ENCODE peak calls at places on chromosomes 3 and 15, in ten cellular contexts. A is bronchial epithelial cell; Q is heart right ventricle; U is A673; W is uterus; N is MM.1S; S is CD8-positive, alpha-beta T cell; X is keratinocyte; E is stomach; D is right lobe of liver. H is an unnamed sample. For H3K36me3, the result is how much of the 10 kb centered on the place peaks cover.

GRCh38 chr3:47394140-47394855 is 13.5 kb downstream of the PTPN23 start:
- DNase-seq in A (no peak), Q (no peak), U (no peak), W (no peak), N (no peak), S (no peak), X (no peak), E (no peak), D (no peak), H (peak)

GRCh38 chr3:114627760-114628159 is 333.9 kb downstream of the TIGIT start:
- DNase-seq in A (no peak), Q (no peak), U (no peak), W (peak), N (no peak), S (no peak), X (no peak), E (no peak), D (peak), H (no peak)

GRCh38 chr3:10926441-10926830 is 66.1 kb upstream of the SLC6A1 start:
- DNase-seq in A (no peak), Q (no peak), U (no peak), W (no peak), N (no peak), S (no peak), X (no peak), E (no peak), D (no peak), H (no peak)

GRCh38 chr3:184654375-184654774 is 57.5 kb downstream of the MAGEF1 start:
- DNase-seq in A (no peak), Q (no peak), U (no peak), W (no peak), N (no peak), S (no peak), X (no peak), E (no peak), D (no peak), H (no peak)

GRCh38 chr3:108966773-108967172 is 13.1 kb upstream of the GUCA1C start:
- DNase-seq in A (no peak), Q (no peak), U (no peak), W (no peak), N (no peak), S (no peak), X (no peak), E (no peak), D (no peak), H (no peak)

GRCh38 chr15:77838061-77838460 is 205.3 kb upstream of the LINGO1 start:
- DNase-seq in A (no peak), Q (no peak), U (no peak), W (no peak), N (no peak), S (no peak), X (no peak), E (no peak), D (no peak), H (no peak)

GRCh38 chr3:128462341-128462910 is 4.3 kb downstream of the DNAJB8 start:
- DNase-seq in A (no peak), Q (no peak), U (no peak), W (no peak), N (no peak), S (no peak), X (no peak), E (no peak), D (no peak), H (no peak)

GRCh38 chr3:114081022-114081421 is 24.5 kb downstream of the QTRT2 start:
- DNase-seq in A (no peak), Q (no peak), U (no peak), W (no peak), N (no peak), S (no peak), X (no peak), E (no peak), D (no peak), H (no peak)

GRCh38 chr15:67033012-67033411 is 32.4 kb upstream of the SMAD3 start:
- DNase-seq in A (no peak), Q (no peak), U (no peak), W (no peak), N (no peak), S (no peak), X (no peak), E (no peak), D (no peak), H (no peak)

GRCh38 chr3:88041005-88041404 is 17.8 kb downstream of the CGGBP1 start:
- DNase-seq in A (no peak), Q (no peak), U (no peak), W (no peak), N (no peak), S (no peak), X (no peak), E (no peak), D (no peak), H (no peak)

GRCh38 chr15:97013491-97013890 is 683.0 kb downstream of the NR2F2 start:
- DNase-seq in A (no peak), Q (no peak), U (no peak), W (no peak), N (no peak), S (no peak), X (no peak), E (no peak), D (no peak), H (no peak)

GRCh38 chr15:61172325-61172724 is 56.8 kb downstream of the RORA start:
- DNase-seq in A (no peak), Q (no peak), U (no peak), W (no peak), N (no peak), S (no peak), X (no peak), E (no peak), D (no peak), H (no peak)

GRCh38 chr3:70916375-70917055 is 604.1 kb upstream of the MDFIC2 start:
- DNase-seq in A (peak), Q (no peak), U (peak), W (no peak), N (no peak), S (no peak), X (no peak), E (no peak), D (no peak), H (no peak)

GRCh38 chr3:135393159-135393558 is 572.4 kb upstream of the PPP2R3A start:
- DNase-seq in A (no peak), Q (no peak), U (no peak), W (no peak), N (no peak), S (no peak), X (no peak), E (no peak), D (no peak), H (no peak)

GRCh38 chr3:53817211-53817610 is 29.0 kb downstream of the CHDH start:
- DNase-seq in A (no peak), Q (no peak), U (no peak), W (no peak), N (no peak), S (no peak), X (no peak), E (peak), D (no peak), H (no peak)

GRCh38 chr3:155870945-155871745 is 695 bp downstream of the GMPS start:
- DNase-seq in A (no peak), Q (peak), U (peak), W (peak), N (peak), S (peak), X (no peak), E (peak), D (peak), H (no peak)

GRCh38 chr15:28123408-28124023 is 24.4 kb upstream of the OCA2 start:
- DNase-seq in A (peak), Q (peak), U (peak), W (peak), N (peak), S (no peak), X (peak), E (peak), D (peak), H (peak)

GRCh38 chr15:78691873-78692421 is 50.9 kb upstream of the CHRNB4 start:
- DNase-seq in A (peak), Q (no peak), U (no peak), W (no peak), N (no peak), S (no peak), X (no peak), E (peak), D (no peak), H (no peak)

GRCh38 chr3:133268772-133269171 is 131.1 kb upstream of the BFSP2 start:
- DNase-seq in A (no peak), Q (no peak), U (no peak), W (no peak), N (no peak), S (no peak), X (no peak), E (no peak), D (no peak), H (no peak)

GRCh38 chr3:94739420-94739819 is 676.6 kb downstream of the NSUN3 start:
- DNase-seq in A (no peak), Q (no peak), U (no peak), W (no peak), N (no peak), S (no peak), X (no peak), E (no peak), D (no peak), H (no peak)

GRCh38 chr3:138437281-138437680 is 2.9 kb downstream of the ESYT3 start:
- DNase-seq in A (no peak), Q (no peak), U (no peak), W (no peak), N (no peak), S (no peak), X (no peak), E (no peak), D (no peak), H (no peak)

GRCh38 chr3:150077581-150078247 is 107.0 kb upstream of the PFN2 start:
- DNase-seq in A (peak), Q (no peak), U (peak), W (no peak), N (no peak), S (no peak), X (no peak), E (no peak), D (no peak), H (no peak)

GRCh38 chr3:17738921-17739320 is 3.5 kb downstream of the TBC1D5 start:
- DNase-seq in A (no peak), Q (no peak), U (no peak), W (no peak), N (no peak), S (no peak), X (no peak), E (no peak), D (no peak), H (no peak)
- H3K4me3 ChIP-seq in A (no peak), Q (no peak), U (no peak), W (no peak), N (no peak), S (no peak), X (no peak), E (no peak), D (no peak), H (no peak)

GRCh38 chr3:39378957-39379777 is 4.0 kb upstream of the SLC25A38 start:
- DNase-seq in A (no peak), Q (no peak), U (no peak), W (no peak), N (no peak), S (no peak), X (no peak), E (peak), D (peak), H (no peak)

GRCh38 chr3:39376929-39377634 is 6.1 kb upstream of the SLC25A38 start:
- DNase-seq in A (no peak), Q (no peak), U (no peak), W (no peak), N (no peak), S (no peak), X (no peak), E (no peak), D (no peak), H (no peak)

GRCh38 chr3:39379778-39380155 is 3.4 kb upstream of the SLC25A38 start:
- DNase-seq in A (no peak), Q (no peak), U (no peak), W (no peak), N (no peak), S (no peak), X (no peak), E (no peak), D (no peak), H (no peak)

GRCh38 chr3:39381432-39381831 is 1.7 kb upstream of the SLC25A38 start:
- DNase-seq in A (no peak), Q (no peak), U (no peak), W (no peak), N (no peak), S (no peak), X (no peak), E (no peak), D (no peak), H (no peak)

GRCh38 chr3:39378092-39378491 is 5.1 kb upstream of the SLC25A38 start:
- DNase-seq in A (peak), Q (no peak), U (peak), W (no peak), N (peak), S (peak), X (no peak), E (peak), D (peak), H (no peak)
- TF ChIP-seq CTCF in A (peak), Q (peak), U (peak), W (peak), N (peak), S (peak), X (peak), E (no peak), D (peak), H (peak)

GRCh38 chr3:152305075-152305474 is 36.3 kb downstream of the MBNL1 start:
- DNase-seq in A (no peak), Q (no peak), U (no peak), W (no peak), N (no peak), S (no peak), X (no peak), E (no peak), D (no peak), H (no peak)

GRCh38 chr3:152307829-152308474 is 39.2 kb downstream of the MBNL1 start:
- DNase-seq in A (no peak), Q (no peak), U (no peak), W (no peak), N (no peak), S (no peak), X (no peak), E (no peak), D (no peak), H (no peak)

GRCh38 chr3:152301745-152302181 is 33.0 kb downstream of the MBNL1 start:
- DNase-seq in A (no peak), Q (no peak), U (no peak), W (no peak), N (no peak), S (no peak), X (no peak), E (no peak), D (no peak), H (no peak)

GRCh38 chr3:152302521-152303021 is 33.8 kb downstream of the MBNL1 start:
- DNase-seq in A (no peak), Q (peak), U (peak), W (peak), N (no peak), S (no peak), X (no peak), E (no peak), D (peak), H (no peak)

DNA sequence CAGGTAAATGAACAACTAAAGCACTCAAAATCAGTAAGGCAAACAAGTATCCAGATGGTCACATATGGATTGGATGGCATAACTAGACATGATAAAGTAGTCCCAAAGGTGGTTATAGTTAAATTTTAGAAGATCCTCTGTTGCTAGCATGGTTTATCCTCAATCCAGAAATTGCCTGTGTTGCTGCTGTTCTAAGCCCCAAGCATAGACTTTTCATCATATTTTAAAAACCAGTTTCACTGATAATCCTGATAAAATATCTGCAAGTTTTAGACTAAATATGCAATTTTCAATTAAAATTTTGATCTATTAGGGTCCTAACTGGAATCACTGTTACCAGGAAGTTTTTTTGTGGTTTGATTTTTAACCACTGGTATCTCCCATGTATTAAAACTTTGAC is 35.4 kb downstream of the MBNL1 start:
- DNase-seq in A (no peak), Q (no peak), U (no peak), W (no peak), N (no peak), S (no peak), X (no peak), E (no peak), D (no peak), H (no peak)
- H3K36me3 ChIP-seq in A (under half), Q (under half), U (under half), W (under half), N (under half), S (under half), X (under half), E (under half), D (under half), H (under half)

GRCh38 chr3:27360113-27361078 is 8.8 kb downstream of the NEK10 start:
- DNase-seq in A (peak), Q (no peak), U (no peak), W (no peak), N (no peak), S (no peak), X (no peak), E (peak), D (peak), H (no peak)
- H3K4me3 ChIP-seq in A (no peak), Q (no peak), U (no peak), W (no peak), N (no peak), S (no peak), X (no peak), E (no peak), D (no peak), H (no peak)

DNA sequence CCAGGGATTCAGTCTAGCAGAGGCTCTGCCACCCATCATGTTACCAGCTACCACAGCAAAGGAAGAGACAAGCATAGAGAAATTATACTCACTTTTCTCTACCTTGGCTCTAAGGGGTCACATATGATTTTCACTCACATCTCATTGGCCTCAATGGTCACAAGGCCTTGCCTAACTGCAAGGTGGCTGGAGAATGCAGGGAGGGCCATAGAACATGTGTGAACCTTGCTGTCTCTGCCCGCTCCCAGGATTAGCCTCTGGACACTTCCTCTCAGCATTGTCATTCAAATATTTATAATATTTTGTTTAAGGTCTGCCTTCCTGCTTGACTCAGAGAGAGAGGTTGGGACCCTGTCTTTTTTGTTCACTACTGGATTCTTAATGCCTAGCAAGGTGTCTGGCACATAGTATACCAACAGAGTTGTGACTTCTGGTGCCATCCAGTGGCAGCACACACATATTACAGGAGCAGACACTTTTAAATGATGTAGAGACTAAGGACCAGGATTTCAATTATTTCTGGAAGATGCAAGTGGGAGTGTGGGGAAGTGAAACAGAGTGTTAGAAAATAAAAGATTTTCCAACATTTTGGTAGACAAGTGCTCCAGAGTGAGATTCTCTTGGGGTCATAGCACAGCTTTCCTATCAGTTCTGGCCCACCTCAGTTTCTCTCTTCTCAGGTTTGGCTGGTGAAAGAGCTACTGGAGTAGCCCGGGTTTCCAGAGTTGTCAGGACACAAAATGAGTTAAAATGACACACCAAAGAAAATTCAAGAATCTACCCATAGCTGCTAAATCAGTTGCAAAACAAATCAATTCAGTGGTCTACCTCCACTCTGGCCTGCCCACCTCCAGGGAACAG is 119.0 kb upstream of the RASGRP1 start:
- DNase-seq in A (peak), Q (peak), U (peak), W (peak), N (peak), S (peak), X (no peak), E (peak), D (peak), H (no peak)
- TF ChIP-seq CTCF in A (peak), Q (peak), U (peak), W (no peak), N (peak), S (peak), X (peak), E (no peak), D (peak), H (peak)

GRCh38 chr15:101642361-101642760 is 9.8 kb downstream of the TM2D3 start:
- DNase-seq in A (no peak), Q (no peak), U (peak), W (no peak), N (no peak), S (no peak), X (no peak), E (no peak), D (no peak), H (no peak)
- H3K36me3 ChIP-seq in A (under half), Q (under half), U (half or more), W (under half), N (under half), S (under half), X (under half), E (half or more), D (under half), H (under half)

GRCh38 chr3:151329368-151329767 is at the start of gene P2RY13:
- DNase-seq in A (no peak), Q (no peak), U (no peak), W (no peak), N (no peak), S (no peak), X (no peak), E (no peak), D (no peak), H (no peak)

GRCh38 chr3:151327571-151328198 is 1.7 kb downstream of the P2RY13 start:
- DNase-seq in A (peak), Q (no peak), U (peak), W (no peak), N (no peak), S (no peak), X (no peak), E (no peak), D (no peak), H (no peak)

GRCh38 chr3:151330374-151330773 is 1.0 kb upstream of the P2RY13 start:
- DNase-seq in A (no peak), Q (no peak), U (no peak), W (no peak), N (no peak), S (no peak), X (no peak), E (no peak), D (no peak), H (no peak)

GRCh38 chr3:151330899-151331298 is 1.6 kb upstream of the P2RY13 start:
- DNase-seq in A (no peak), Q (no peak), U (no peak), W (no peak), N (no peak), S (no peak), X (no peak), E (no peak), D (no peak), H (no peak)

DNA sequence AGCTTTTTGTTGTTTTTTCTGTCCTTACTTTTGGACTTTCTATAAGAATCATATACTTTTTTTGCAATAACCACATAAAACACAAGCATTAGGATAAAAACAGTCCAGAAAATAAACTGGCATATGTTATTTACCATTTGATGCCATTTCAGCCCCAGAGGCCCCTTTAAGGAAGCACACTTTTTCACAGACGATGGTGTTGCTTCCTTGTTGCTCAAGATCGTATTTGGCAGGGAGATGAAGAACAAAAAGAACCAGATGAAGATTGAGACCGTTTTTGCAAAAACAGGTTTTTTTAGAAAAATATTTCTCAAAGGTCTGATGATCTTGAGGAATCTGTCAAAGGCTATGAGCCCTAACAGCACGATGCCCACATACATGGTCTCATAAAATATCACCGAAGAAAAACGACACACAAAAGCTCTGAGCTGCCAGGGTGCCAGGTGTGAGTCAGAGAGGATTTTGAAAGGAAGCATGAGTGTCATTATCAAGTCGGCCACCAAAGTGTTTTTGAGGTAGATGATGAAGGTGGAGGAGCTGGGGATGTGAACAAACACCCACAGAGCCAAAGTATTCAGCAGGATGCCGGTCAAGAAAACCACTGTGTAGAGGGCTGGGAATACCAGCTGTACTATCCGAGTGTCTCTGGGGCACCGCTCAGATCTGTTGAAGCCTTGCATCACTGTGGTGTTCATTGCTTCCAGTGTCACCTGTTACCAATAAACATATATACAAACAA is 882 bp downstream of the P2RY13 start:
- DNase-seq in A (peak), Q (no peak), U (no peak), W (no peak), N (no peak), S (no peak), X (no peak), E (no peak), D (no peak), H (no peak)
- H3K4me3 ChIP-seq in A (no peak), Q (peak), U (no peak), W (no peak), N (no peak), S (no peak), X (no peak), E (peak), D (no peak), H (no peak)

H was measured in kidney epithelial cell.